ENCODE peak calls at places on chromosome 11, in five cellular contexts. One of them, this sample, is unnamed.

GRCh38 chr11:73140213-73141030 is 1.7 kb downstream of the FCHSD2 start:
- DNase-seq in SJCRH30: peak; percentile 37
- DNase-seq in stomach: peak; percentile 48
- DNase-seq in tibial nerve: no peak
- DNase-seq in naive thymus-derived CD4-positive, alpha-beta T cell: no peak
- DNase-seq in this sample: peak; percentile 39

GRCh38 chr11:13030857-13031256 is 21.7 kb downstream of the RASSF10 start:
- DNase-seq in stomach: peak; percentile 95
- DNase-seq in tibial nerve: no peak
- DNase-seq in naive thymus-derived CD4-positive, alpha-beta T cell: no peak
- DNase-seq in SJCRH30: peak; percentile 35
- DNase-seq in this sample: no peak

GRCh38 chr11:120064341-120064740 is 73.6 kb downstream of the TRIM29 start:
- DNase-seq in SJCRH30: no peak
- DNase-seq in naive thymus-derived CD4-positive, alpha-beta T cell: no peak
- DNase-seq in stomach: no peak
- DNase-seq in tibial nerve: no peak
- DNase-seq in this sample: no peak

GRCh38 chr11:12249590-12250260 is 127.6 kb upstream of the PARVA start:
- DNase-seq in naive thymus-derived CD4-positive, alpha-beta T cell: no peak
- DNase-seq in tibial nerve: no peak
- DNase-seq in stomach: peak; percentile 90
- DNase-seq in SJCRH30: peak; percentile 69
- DNase-seq in this sample: no peak

GRCh38 chr11:14969922-14970323 is 2.2 kb downstream of the CALCA start:
- DNase-seq in stomach: peak; percentile 37
- DNase-seq in tibial nerve: no peak
- DNase-seq in naive thymus-derived CD4-positive, alpha-beta T cell: no peak
- DNase-seq in SJCRH30: peak; percentile 45
- DNase-seq in this sample: peak; percentile 25

GRCh38 chr11:75219869-75220268 is 20.7 kb upstream of the TPBGL start:
- DNase-seq in stomach: no peak
- DNase-seq in naive thymus-derived CD4-positive, alpha-beta T cell: no peak
- DNase-seq in SJCRH30: no peak
- DNase-seq in tibial nerve: no peak
- DNase-seq in this sample: no peak

GRCh38 chr11:116793476-116794096 is 1.9 kb upstream of the APOA5 start:
- DNase-seq in stomach: no peak
- DNase-seq in naive thymus-derived CD4-positive, alpha-beta T cell: no peak
- DNase-seq in SJCRH30: no peak
- DNase-seq in tibial nerve: no peak
- DNase-seq in this sample: no peak

GRCh38 chr11:129460714-129461113 is 85.1 kb downstream of the BARX2 start:
- DNase-seq in tibial nerve: no peak
- DNase-seq in SJCRH30: no peak
- DNase-seq in stomach: peak; percentile 57
- DNase-seq in naive thymus-derived CD4-positive, alpha-beta T cell: no peak
- DNase-seq in this sample: no peak

GRCh38 chr11:81002374-81002773 is 1561.5 kb upstream of the TENM4 start:
- DNase-seq in stomach: no peak
- DNase-seq in tibial nerve: no peak
- DNase-seq in naive thymus-derived CD4-positive, alpha-beta T cell: no peak
- DNase-seq in SJCRH30: no peak
- DNase-seq in this sample: no peak

GRCh38 chr11:774873-775592 is 2.3 kb downstream of the GATD1 start:
- DNase-seq in SJCRH30: no peak
- DNase-seq in naive thymus-derived CD4-positive, alpha-beta T cell: no peak
- DNase-seq in stomach: no peak
- DNase-seq in tibial nerve: no peak
- DNase-seq in this sample: peak; percentile 35

DNA sequence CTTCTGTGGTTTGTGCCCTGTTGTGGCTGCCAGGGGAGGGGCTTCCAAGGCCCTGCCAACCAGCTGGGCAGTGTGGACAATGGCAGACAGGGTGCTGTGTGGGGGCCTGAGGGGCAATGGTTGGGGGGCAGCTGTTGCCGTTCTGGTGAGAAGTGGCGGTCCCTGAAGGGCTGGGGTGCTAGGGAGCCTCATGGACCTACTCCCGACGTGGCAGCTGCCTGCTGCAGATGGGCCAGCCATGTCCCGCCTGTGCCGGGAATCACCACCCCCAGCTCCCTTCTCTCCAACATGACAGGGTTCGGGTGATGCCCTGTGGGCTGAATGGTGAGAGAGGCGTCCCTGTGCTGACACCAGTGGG is 74.2 kb downstream of the KCNQ1 start:
- DNase-seq in SJCRH30: peak; percentile 1
- DNase-seq in stomach: peak; percentile 13
- DNase-seq in tibial nerve: peak; percentile 10
- DNase-seq in naive thymus-derived CD4-positive, alpha-beta T cell: no peak
- DNase-seq in this sample: no peak
- H3K4me3 ChIP-seq in SJCRH30: no peak overlapping the region
- H3K4me3 ChIP-seq in stomach: no peak overlapping the region
- H3K4me3 ChIP-seq in tibial nerve: no peak overlapping the region
- H3K4me3 ChIP-seq in naive thymus-derived CD4-positive, alpha-beta T cell: no peak overlapping the region
- H3K4me3 ChIP-seq in this sample: no peak overlapping the region

GRCh38 chr11:128421577-128421976 is 165.8 kb downstream of the ETS1 start:
- DNase-seq in tibial nerve: no peak
- DNase-seq in stomach: no peak
- DNase-seq in SJCRH30: no peak
- DNase-seq in naive thymus-derived CD4-positive, alpha-beta T cell: no peak
- DNase-seq in this sample: peak; percentile 81

GRCh38 chr11:128424271-128424709 is 163.1 kb downstream of the ETS1 start:
- DNase-seq in SJCRH30: peak; percentile 20
- DNase-seq in tibial nerve: no peak
- DNase-seq in stomach: no peak
- DNase-seq in naive thymus-derived CD4-positive, alpha-beta T cell: no peak
- DNase-seq in this sample: no peak

GRCh38 chr11:128424867-128425285 is 162.5 kb downstream of the ETS1 start:
- DNase-seq in SJCRH30: peak; percentile 66
- DNase-seq in stomach: peak; percentile 35
- DNase-seq in tibial nerve: no peak
- DNase-seq in naive thymus-derived CD4-positive, alpha-beta T cell: no peak
- DNase-seq in this sample: peak; percentile 68

GRCh38 chr11:128420943-128421342 is 166.4 kb downstream of the ETS1 start:
- DNase-seq in stomach: no peak
- DNase-seq in tibial nerve: no peak
- DNase-seq in SJCRH30: no peak
- DNase-seq in naive thymus-derived CD4-positive, alpha-beta T cell: no peak
- DNase-seq in this sample: peak; percentile 98

GRCh38 chr11:128422576-128423370 is 164.6 kb downstream of the ETS1 start:
- DNase-seq in tibial nerve: no peak
- DNase-seq in naive thymus-derived CD4-positive, alpha-beta T cell: peak; percentile 82
- DNase-seq in SJCRH30: no peak
- DNase-seq in stomach: peak; percentile 35
- DNase-seq in this sample: no peak
- H3K27ac ChIP-seq in tibial nerve: no peak overlapping the region
- H3K27ac ChIP-seq in naive thymus-derived CD4-positive, alpha-beta T cell: peak overlapping the region; percentile 56
- H3K27ac ChIP-seq in SJCRH30: no peak overlapping the region
- H3K27ac ChIP-seq in stomach: peak overlapping the region; percentile 11
- H3K27ac ChIP-seq in this sample: no peak overlapping the region

DNA sequence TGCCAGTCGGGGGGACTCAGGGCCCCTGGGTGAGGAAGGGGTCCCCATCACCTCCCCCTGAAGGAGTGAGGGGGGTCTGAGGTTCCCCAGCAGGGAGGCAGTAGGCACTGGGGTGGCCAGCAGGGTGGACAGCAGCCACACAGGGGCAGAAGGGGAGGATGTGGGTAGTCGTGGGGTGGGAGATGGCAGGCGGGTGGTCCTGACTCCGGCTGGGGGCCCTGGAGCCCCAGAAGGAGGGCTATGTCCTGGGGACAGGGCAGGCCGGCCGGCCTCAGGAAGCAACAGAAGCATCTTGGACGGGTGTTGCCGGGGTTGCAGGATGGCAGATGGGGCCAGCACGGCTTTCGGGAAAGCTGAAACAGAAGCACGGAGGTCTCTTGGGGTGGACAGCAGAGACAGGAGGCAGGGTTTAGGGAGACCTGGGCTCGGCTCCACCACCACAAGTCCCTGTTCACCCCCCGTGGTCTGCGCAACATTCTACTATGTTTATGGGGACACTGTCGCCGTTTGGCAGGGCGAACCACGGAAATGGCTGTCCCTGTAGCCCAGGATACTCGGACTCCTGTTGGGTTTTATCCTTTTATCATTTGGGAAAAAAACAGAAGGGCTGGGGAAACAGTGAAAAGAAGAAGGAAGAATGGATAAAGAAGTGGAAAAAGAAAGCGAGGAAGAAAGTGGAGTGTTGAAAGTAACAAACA is 14.1 kb downstream of the VWCE start:
- DNase-seq in naive thymus-derived CD4-positive, alpha-beta T cell: no peak
- DNase-seq in SJCRH30: no peak
- DNase-seq in tibial nerve: no peak
- DNase-seq in stomach: no peak
- DNase-seq in this sample: no peak
- H3K4me3 ChIP-seq in naive thymus-derived CD4-positive, alpha-beta T cell: no peak overlapping the region
- H3K4me3 ChIP-seq in SJCRH30: no peak overlapping the region
- H3K4me3 ChIP-seq in tibial nerve: no peak overlapping the region
- H3K4me3 ChIP-seq in stomach: no peak overlapping the region
- H3K4me3 ChIP-seq in this sample: no peak overlapping the region

DNA sequence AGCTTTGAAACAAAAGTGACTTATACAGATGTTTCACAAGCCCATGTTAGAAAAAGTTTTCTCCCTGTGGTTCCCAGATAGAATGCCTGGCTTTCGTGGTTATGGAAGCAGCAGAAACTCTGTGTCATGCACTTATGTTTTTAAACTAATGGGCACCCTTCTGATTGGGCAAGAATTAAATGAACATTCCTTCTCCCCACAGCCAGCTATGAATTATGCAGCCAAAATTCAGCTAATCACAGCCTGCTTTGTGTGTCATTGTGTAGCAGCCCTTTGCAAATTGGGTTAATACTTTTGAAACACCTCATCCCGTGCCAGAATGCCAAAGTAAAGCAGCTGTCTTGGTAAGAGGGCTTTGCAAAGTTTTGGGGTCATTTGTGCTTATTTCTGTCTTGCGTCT is 46.9 kb downstream of the PANX1 start:
- DNase-seq in naive thymus-derived CD4-positive, alpha-beta T cell: no peak
- DNase-seq in stomach: no peak
- DNase-seq in SJCRH30: peak; percentile 46
- DNase-seq in tibial nerve: no peak
- DNase-seq in this sample: peak; percentile 46
- H3K27ac ChIP-seq in naive thymus-derived CD4-positive, alpha-beta T cell: no peak overlapping the region
- H3K27ac ChIP-seq in stomach: no peak overlapping the region
- H3K27ac ChIP-seq in SJCRH30: peak overlapping the region; percentile 54
- H3K27ac ChIP-seq in tibial nerve: no peak overlapping the region
- H3K27ac ChIP-seq in this sample: no peak overlapping the region

DNA sequence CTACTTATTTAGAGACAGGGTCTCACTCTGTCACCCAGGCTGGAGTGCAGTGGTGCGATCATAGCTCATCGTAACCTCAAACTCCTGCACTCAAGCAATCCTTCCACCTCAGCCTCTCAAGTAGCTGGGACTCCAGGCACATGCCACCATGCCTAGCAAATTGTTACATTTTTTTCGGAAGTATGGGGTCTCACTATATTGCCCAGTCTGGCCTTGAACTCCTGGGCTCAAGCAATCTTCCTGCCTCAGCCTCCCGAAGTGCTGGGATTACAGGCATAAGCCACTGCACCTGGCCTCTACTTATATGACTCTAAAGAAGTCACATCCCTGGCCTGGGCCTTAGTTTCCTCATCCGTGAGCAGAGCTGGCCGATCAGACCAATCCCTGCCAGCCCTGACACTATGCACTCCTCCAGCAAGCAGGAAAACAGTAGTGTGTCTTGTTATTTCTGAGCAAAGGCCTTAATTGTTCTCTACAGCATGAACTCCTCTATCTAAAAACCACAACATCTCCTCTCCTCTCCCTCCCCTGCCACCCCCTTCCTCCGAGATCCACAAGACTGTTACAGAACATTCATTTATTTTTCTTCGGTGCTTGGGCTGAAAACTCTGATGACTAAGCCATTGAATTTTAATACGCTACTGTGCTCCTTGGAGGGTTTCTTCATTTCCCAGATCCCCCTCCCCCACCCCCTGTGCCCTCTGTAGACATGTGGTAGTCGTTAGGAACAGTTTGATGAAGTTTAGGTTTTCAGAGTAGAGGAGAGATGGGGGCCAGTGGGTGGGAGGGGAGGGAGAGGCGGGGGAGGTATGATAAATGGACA is 91.5 kb downstream of the ABTB2 start:
- DNase-seq in tibial nerve: peak; percentile 48
- DNase-seq in naive thymus-derived CD4-positive, alpha-beta T cell: no peak
- DNase-seq in SJCRH30: no peak
- DNase-seq in stomach: no peak
- DNase-seq in this sample: peak; percentile 82
- H3K4me3 ChIP-seq in tibial nerve: no peak overlapping the region
- H3K4me3 ChIP-seq in naive thymus-derived CD4-positive, alpha-beta T cell: no peak overlapping the region
- H3K4me3 ChIP-seq in SJCRH30: no peak overlapping the region
- H3K4me3 ChIP-seq in stomach: no peak overlapping the region
- H3K4me3 ChIP-seq in this sample: no peak overlapping the region

DNA sequence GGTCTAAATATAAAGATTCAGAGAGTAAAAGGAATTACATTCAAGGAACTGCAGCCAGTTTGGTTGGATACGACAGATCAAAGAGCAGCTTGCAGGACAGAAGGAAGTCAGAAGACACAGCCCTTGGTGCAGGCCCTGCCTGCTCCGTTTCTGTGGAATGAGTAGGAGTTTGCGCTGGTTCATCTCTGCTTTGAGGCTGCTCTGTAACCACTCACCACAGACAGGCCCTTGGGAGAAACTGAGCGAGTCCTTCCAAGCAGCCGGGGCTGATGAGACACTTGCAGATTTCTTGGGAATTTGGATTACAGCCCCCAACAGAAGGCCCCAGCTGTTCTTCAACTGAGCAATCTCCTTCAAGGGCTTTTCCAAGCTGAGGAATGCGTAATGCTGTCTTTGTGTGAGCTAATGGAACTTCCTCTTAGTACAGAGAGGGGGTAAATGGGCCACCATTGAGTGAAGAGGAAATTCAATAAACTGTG is 16.4 kb downstream of the IL10RA start:
- DNase-seq in stomach: no peak
- DNase-seq in naive thymus-derived CD4-positive, alpha-beta T cell: no peak
- DNase-seq in SJCRH30: no peak
- DNase-seq in tibial nerve: no peak
- DNase-seq in this sample: no peak
- H3K27ac ChIP-seq in stomach: peak overlapping the region; percentile 72
- H3K27ac ChIP-seq in naive thymus-derived CD4-positive, alpha-beta T cell: peak overlapping the region; percentile 58
- H3K27ac ChIP-seq in SJCRH30: no peak overlapping the region
- H3K27ac ChIP-seq in tibial nerve: peak overlapping the region; percentile 82
- H3K27ac ChIP-seq in this sample: no peak overlapping the region

DNA sequence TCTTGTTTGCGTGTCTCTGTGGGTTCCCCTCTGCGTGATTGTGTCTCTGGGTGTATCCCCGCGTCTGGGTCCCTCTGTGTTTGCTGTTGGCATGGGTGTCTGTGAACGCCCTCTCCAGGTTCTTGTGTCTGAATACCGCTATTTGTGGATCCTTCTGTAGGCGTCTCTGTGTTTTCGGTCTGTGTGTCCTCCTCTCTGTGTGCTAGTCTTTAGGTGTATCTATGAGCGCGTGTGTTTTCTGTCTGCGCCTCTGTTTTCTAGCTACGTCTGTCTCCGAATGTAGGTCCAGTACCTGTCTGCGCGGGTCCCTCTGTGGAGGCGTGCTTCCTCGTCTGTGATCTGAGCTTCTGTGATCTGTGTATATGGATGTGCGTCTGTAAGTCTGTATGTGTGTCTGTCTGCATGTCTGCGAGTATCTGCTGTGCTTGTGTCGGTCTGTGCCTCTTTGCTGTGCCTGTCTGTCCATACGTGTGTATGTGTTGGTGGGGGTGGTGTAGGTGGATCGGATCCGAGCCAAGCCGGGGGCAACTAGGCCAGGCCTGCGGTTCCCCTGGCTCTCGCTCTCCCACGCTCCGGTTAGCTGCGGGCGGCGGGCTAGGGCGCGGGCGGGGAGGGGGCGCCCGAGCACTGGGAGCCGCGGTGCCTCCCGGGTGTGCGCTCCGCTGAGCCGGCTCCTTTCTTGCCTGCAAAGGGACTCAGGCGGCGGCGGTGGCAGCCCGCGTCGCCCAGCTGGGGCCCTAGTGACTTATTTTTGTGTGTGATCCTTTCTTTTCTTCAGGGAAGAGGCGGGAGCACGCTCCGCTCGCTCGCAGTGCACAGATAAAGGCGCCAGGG is 105.3 kb upstream of the E2F8 start:
- DNase-seq in naive thymus-derived CD4-positive, alpha-beta T cell: no peak
- DNase-seq in stomach: peak; percentile 34
- DNase-seq in SJCRH30: no peak
- DNase-seq in tibial nerve: no peak
- DNase-seq in this sample: no peak
- H3K4me3 ChIP-seq in naive thymus-derived CD4-positive, alpha-beta T cell: no peak overlapping the region
- H3K4me3 ChIP-seq in stomach: peak overlapping the region; percentile 49
- H3K4me3 ChIP-seq in SJCRH30: no peak overlapping the region
- H3K4me3 ChIP-seq in tibial nerve: peak overlapping the region; percentile 37
- H3K4me3 ChIP-seq in this sample: peak overlapping the region; percentile 24

This sample was measured in brain microvascular endothelial cell.